ENCODE peak calls at places on chromosomes 3 and 15, in four cellular contexts. Q, P, O and K are unnamed samples. For H3K79me2, the result is how much of the 10 kb centered on the place peaks cover.

GRCh38 chr3:13111173-13111873 is 38.1 kb upstream of the IQSEC1 start:
- DNase-seq in Q (no peak), P (no peak), O (no peak), K (no peak)

GRCh38 chr3:88628901-88629300 is 478.5 kb upstream of the EPHA3 start:
- DNase-seq in Q (no peak), P (no peak), O (no peak), K (no peak)

GRCh38 chr15:86849563-86849962 is 769.9 kb downstream of the AGBL1 start:
- DNase-seq in Q (no peak), P (no peak), O (no peak), K (no peak)

GRCh38 chr15:58864602-58865419 is 68.7 kb downstream of the SLTM start:
- DNase-seq in Q (no peak), P (peak), O (peak), K (no peak)

GRCh38 chr15:38667875-38668274 is 103.3 kb upstream of the RASGRP1 start:
- DNase-seq in Q (no peak), P (no peak), O (no peak), K (no peak)

GRCh38 chr3:45631486-45631885 is 36.9 kb downstream of the LIMD1 start:
- DNase-seq in Q (no peak), P (no peak), O (no peak), K (no peak)

GRCh38 chr15:25812845-25813244 is 50.3 kb downstream of the ATP10A start:
- DNase-seq in Q (no peak), P (no peak), O (no peak), K (no peak)

GRCh38 chr3:113802795-113803455 is 35.7 kb upstream of the GRAMD1C start:
- DNase-seq in Q (no peak), P (no peak), O (no peak), K (no peak)

GRCh38 chr3:124859025-124859424 is 28.1 kb downstream of the ITGB5 start:
- DNase-seq in Q (peak), P (peak), O (peak), K (no peak)

GRCh38 chr3:126380011-126380768 is 14.5 kb upstream of the CFAP100 start:
- DNase-seq in Q (no peak), P (no peak), O (no peak), K (no peak)

GRCh38 chr3:21722768-21723167 is 28.2 kb downstream of the ZNF385D start:
- DNase-seq in Q (no peak), P (no peak), O (no peak), K (no peak)
- H3K4me3 ChIP-seq in Q (no peak), P (no peak), O (no peak), K (no peak)

DNA sequence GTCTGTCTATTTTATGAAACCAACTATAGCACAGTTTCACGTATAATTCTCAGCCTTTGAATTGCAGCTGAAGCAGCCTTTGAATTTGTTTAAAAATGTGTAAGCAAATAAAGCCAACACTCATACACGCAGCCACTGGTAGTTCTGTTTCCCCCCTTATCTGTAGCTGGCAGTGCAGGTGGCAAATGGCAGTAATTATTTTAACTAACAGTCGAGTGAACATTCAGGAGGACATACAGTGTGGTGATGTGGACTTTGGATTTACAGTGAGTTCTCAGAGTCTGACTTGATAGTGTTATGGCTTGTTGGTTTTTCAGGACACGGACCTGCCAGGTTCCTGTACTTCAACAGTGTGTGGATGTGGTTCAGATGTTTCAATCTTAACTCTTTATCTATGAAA is 64.0 kb upstream of the SKOR1 start:
- DNase-seq in Q (no peak), P (no peak), O (no peak), K (no peak)
- H3K4me2 ChIP-seq in Q (no peak), P (no peak), O (no peak), K (no peak)

GRCh38 chr3:14853280-14853956 is 34.7 kb downstream of the FGD5 start:
- DNase-seq in Q (no peak), P (peak), O (no peak), K (no peak)
- H3K79me2 ChIP-seq in Q (under half), P (under half), O (under half), K (under half)

DNA sequence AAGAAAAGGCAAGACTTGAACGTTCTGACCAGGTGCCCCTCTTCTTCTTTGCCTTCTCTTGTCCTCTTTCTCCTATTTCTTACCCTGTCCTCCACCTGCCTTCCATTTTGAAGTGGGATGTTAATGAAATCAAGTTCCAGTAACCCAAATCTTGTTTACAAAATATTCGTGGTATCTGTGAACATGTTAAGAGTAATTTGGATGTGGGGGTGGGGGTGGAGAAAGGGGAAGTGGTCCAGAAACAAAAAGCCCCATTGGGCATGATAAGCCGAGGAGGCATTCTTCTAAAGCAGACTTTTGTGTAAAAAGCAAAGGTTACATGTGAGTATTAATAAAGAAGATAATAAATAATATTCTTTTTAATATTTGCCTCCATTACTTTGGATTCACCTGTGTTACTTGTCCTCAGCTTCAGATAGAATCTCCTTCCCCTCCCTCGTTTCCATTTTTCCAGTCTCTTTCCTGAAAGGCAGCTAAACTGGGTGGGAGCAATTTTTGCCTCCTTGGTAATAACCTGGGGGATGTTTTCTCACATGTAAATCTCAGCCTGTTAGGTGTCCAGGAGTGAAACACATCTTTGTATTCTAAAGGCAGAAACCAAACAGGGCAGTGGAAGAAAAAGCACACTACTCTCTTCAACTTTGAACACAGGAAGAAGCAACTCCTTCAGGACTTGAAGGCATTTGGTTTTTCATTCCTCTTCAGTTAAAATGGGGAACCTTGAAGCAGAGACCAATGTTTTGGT is 3.2 kb downstream of the CHST2 start:
- DNase-seq in Q (no peak), P (no peak), O (no peak), K (no peak)
- H3K4me3 ChIP-seq in Q (no peak), P (no peak), O (no peak), K (no peak)

GRCh38 chr15:36403351-36403750 is 176.1 kb upstream of the CDIN1 start:
- DNase-seq in Q (no peak), P (no peak), O (no peak), K (no peak)

GRCh38 chr15:36406366-36406765 is 173.1 kb upstream of the CDIN1 start:
- DNase-seq in Q (no peak), P (no peak), O (no peak), K (no peak)

GRCh38 chr15:36409819-36410218 is 169.6 kb upstream of the CDIN1 start:
- DNase-seq in Q (no peak), P (no peak), O (no peak), K (no peak)

DNA sequence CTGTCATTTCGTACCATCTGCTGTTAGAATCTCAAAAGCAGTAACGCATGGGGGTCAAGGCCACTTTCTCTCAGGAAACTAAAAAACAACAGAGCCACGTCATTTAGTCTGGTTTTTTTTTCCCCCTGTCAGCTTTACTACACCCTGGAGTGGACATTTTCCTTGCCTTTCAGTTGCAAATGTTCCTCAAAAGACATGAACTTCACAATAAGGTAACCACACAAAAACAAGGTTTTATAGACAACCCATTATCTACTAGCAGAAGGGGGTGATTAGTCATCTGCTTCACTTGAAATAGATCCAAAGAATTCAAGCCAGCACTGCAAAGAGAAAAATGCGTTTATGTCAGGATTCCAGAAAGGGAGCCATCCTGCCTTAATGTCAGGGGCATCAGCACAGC is 171.8 kb upstream of the CDIN1 start:
- DNase-seq in Q (no peak), P (peak), O (peak), K (no peak)
- H3K4me2 ChIP-seq in Q (no peak), P (peak), O (peak), K (peak)

GRCh38 chr3:171302009-171302408 is 158.2 kb downstream of the TNIK start:
- DNase-seq in Q (no peak), P (no peak), O (no peak), K (no peak)
- H3K79me2 ChIP-seq in Q (under half), P (under half), O (under half), K (under half)

DNA sequence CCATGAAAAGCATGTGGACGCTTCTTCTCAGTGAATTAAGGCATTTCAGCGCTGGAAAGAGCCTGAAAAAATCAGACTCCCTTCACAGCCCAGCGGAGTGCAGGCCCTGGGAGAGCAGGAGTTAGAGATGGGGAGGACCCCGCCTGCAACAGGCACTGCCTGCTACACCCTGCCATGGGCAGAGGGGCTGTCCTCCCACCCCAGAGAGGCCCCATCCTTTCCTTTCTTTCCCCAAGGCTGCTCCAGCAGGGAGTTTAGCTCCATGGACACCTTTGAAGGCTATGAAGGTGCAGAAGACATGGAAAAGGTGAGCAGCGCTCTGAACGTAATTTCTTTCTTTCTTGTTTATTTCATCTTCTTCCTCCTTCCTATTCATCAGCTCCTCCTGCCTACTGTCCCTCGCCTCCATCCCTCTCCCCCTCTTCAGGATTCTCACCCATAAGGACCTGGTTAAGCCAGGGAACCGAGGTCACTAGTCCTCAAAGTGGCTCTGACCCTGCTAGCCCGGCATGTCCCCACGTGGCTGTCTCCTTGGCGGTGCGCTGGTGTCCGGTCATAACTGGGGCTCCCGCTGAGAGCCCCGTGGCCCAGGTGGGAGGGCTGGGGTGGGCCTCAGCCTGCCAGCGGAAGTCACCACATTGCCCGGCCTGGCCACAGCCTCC is 16.1 kb upstream of the ADIPOQ start:
- DNase-seq in Q (no peak), P (no peak), O (no peak), K (no peak)
- H3K4me3 ChIP-seq in Q (no peak), P (no peak), O (peak), K (peak)